ENCODE peak calls at places on chromosomes 5 and 9, in eight cellular contexts. I is astrocyte of the spinal cord, A is mammary epithelial cell, G is hepatocyte, O is coronary artery, P is tibial nerve, Y is lung, S is vagina. X is an unnamed sample.

GRCh38 chr5:44949687-44950086 is 140.9 kb downstream of the MRPS30 start:
- DNase-seq in I (no peak), A (no peak), G (no peak), O (no peak), P (no peak), Y (no peak), S (no peak), X (no peak)

GRCh38 chr9:21404146-21404545 is 4.8 kb upstream of the IFNA8 start:
- DNase-seq in I (no peak), A (no peak), G (no peak), O (no peak), P (no peak), Y (no peak), S (no peak), X (no peak)

GRCh38 chr5:61840354-61840753 is 465.7 kb upstream of the KIF2A start:
- DNase-seq in I (peak; percentile 20), A (no peak), G (no peak), O (no peak), P (no peak), Y (no peak), S (no peak), X (no peak)

GRCh38 chr5:110356687-110357086 is 369.8 kb downstream of the TMEM232 start:
- DNase-seq in I (peak; percentile 60), A (no peak), G (no peak), O (no peak), P (no peak), Y (no peak), S (no peak), X (no peak)

GRCh38 chr9:96884443-96884842 is 30.1 kb upstream of the ZNF782 start:
- DNase-seq in I (peak; percentile 51), A (peak; percentile 97), G (peak; percentile 54), O (no peak), P (no peak), Y (no peak), S (no peak), X (no peak)

GRCh38 chr5:150227606-150228273 is 37.9 kb downstream of the SLC6A7 start:
- DNase-seq in I (no peak), A (peak; percentile 21), G (no peak), O (no peak), P (no peak), Y (no peak), S (no peak), X (no peak)

GRCh38 chr5:159581502-159582249 is 251.4 kb upstream of the IL12B start:
- DNase-seq in I (peak; percentile 91), A (peak; percentile 97), G (no peak), O (no peak), P (no peak), Y (peak; percentile 39), S (no peak), X (peak; percentile 14)

GRCh38 chr5:38433160-38433861 is 123.1 kb downstream of the LIFR start:
- DNase-seq in I (peak; percentile 95), A (no peak), G (peak; percentile 45), O (peak; percentile 35), P (no peak), Y (no peak), S (no peak), X (peak; percentile 83)

DNA sequence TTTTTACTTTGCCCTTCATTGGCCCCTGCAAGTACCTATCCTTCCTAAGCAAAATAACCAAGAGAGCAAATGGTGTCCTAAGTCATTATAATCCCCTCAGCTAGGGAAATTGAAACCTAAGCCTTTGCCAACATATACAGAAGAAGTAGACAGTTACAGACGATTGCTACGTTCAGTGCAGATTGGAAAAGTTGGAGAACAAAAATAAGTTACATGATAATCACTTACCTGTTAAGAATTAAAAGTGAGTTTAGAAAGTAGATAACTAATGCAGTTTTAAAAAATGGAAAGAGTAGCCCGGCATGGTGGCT is 244.8 kb downstream of the MPDZ start:
- DNase-seq in I (peak; percentile 22), A (no peak), G (no peak), O (no peak), P (no peak), Y (no peak), S (no peak), X (no peak)
- H3K4me3 ChIP-seq in I (no peak overlapping the region), A (no peak overlapping the region), G (no peak overlapping the region), O (peak overlapping the region; percentile 57), P (no peak overlapping the region), Y (no peak overlapping the region), S (peak overlapping the region; percentile 10), X (no peak overlapping the region)

GRCh38 chr9:88782931-88783451 is 208.3 kb upstream of the S1PR3 start:
- DNase-seq in I (peak; percentile 49), A (peak; percentile 40), G (no peak), O (no peak), P (no peak), Y (no peak), S (no peak), X (no peak)
- H3K4me3 ChIP-seq in I (no peak overlapping the region), A (no peak overlapping the region), G (no peak overlapping the region), O (no peak overlapping the region), P (no peak overlapping the region), Y (no peak overlapping the region), S (no peak overlapping the region), X (no peak overlapping the region)

DNA sequence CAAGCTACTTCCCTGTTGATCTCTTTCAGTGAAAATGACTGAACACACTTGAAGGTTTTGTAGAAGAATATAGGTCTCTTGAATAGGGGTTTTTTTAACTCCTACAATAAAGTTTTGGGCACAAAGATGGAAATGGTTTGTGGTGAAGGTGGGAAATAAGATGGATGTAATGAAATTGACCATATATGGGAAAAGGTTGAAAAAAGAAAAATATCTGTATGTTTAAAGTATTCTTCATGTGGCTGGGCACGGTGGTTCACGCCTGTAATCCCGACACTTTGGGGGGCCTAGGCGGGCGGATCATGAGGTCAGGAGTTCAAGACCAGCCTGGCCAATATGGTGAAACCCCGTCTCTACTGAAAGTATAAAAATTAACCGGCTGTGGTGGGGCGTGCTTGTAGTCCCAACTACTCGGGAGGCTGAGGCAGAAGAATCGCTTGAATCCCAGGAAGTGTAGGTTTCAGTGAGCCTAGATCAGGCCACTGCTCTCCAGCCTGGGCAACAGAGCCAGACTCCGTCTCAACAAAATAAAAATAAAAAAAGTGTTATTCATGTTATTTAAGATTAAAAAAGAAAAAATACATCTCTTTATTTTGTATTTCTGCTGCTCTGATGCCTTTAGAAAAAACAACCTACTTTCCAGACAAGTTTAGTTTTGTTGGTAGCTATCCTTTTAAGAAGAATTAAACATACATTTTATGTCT is 2.2 kb downstream of the RBM27 start:
- DNase-seq in I (no peak), A (no peak), G (no peak), O (no peak), P (no peak), Y (no peak), S (no peak), X (no peak)
- H3K4me3 ChIP-seq in I (no peak overlapping the region), A (no peak overlapping the region), G (no peak overlapping the region), O (peak overlapping the region; percentile 98), P (no peak overlapping the region), Y (no peak overlapping the region), S (no peak overlapping the region), X (no peak overlapping the region)

GRCh38 chr9:123406016-123406415 is 50.0 kb downstream of the CRB2 start:
- DNase-seq in I (no peak), A (peak; percentile 18), G (no peak), O (no peak), P (no peak), Y (no peak), S (no peak), X (no peak)

GRCh38 chr9:123406691-123407536 is 50.9 kb downstream of the CRB2 start:
- DNase-seq in I (no peak), A (no peak), G (no peak), O (no peak), P (no peak), Y (no peak), S (no peak), X (no peak)

GRCh38 chr9:123410281-123410910 is 54.4 kb downstream of the CRB2 start:
- DNase-seq in I (no peak), A (no peak), G (no peak), O (no peak), P (no peak), Y (no peak), S (no peak), X (no peak)

GRCh38 chr9:123408313-123409266 is 52.6 kb downstream of the CRB2 start:
- DNase-seq in I (no peak), A (no peak), G (no peak), O (no peak), P (no peak), Y (no peak), S (no peak), X (no peak)

GRCh38 chr9:123407537-123407828 is 51.5 kb downstream of the CRB2 start:
- DNase-seq in I (no peak), A (no peak), G (no peak), O (no peak), P (no peak), Y (no peak), S (no peak), X (no peak)
- H3K4me3 ChIP-seq in I (no peak overlapping the region), A (no peak overlapping the region), G (no peak overlapping the region), O (no peak overlapping the region), P (no peak overlapping the region), Y (no peak overlapping the region), S (no peak overlapping the region), X (no peak overlapping the region)

DNA sequence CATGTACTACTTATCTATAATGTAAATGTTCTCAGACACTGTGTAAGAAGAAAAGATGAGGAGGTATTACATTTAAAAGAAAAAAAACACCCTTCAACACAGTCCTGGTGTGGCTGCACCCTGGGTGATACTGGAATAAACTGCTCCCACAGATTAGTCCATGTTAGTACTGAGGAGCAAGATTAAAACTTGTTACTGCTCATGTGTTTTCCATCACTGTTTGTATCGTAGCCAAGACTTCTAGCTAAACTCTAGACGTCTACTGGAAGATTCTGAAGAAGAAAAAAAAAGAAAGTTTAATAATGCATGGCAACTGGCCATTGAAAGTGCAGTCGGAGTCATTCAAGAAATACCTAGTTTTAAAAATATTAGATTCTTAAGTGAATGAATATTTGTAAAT is at the start of gene ASPN:
- DNase-seq in I (peak; percentile 58), A (no peak), G (peak; percentile 32), O (no peak), P (no peak), Y (no peak), S (no peak), X (no peak)
- H3K4me3 ChIP-seq in I (no peak within 1 kb of the TSS), A (no peak within 1 kb of the TSS), G (no peak within 1 kb of the TSS), O (peak within 1 kb of the TSS; percentile 62), P (no peak within 1 kb of the TSS), Y (no peak within 1 kb of the TSS), S (peak within 1 kb of the TSS; percentile 4), X (peak within 1 kb of the TSS; percentile 32)